ENCODE peak calls at places on chromosome 12, in seven cellular contexts. P is neuronal stem cell, N is mesendoderm, F is mesenchymal stem cell, Y is H9, X is H1, U is trophoblast cell. L is an unnamed sample.

GRCh38 chr12:88870000-88870737 is 289.9 kb upstream of the KITLG start:
- DNase-seq in P (no peak), N (no peak), F (peak; percentile 33), Y (no peak), X (no peak), U (no peak), L (peak; percentile 88)

GRCh38 chr12:55899035-55899434 is 28.7 kb downstream of the PYM1 start:
- DNase-seq in P (no peak), N (no peak), F (peak; percentile 49), Y (no peak), X (no peak), U (no peak), L (peak; percentile 67)

GRCh38 chr12:13024151-13024946 is 19.8 kb upstream of the FAM234B start:
- DNase-seq in P (no peak), N (no peak), F (no peak), Y (no peak), X (no peak), U (peak; percentile 58), L (peak; percentile 82)

GRCh38 chr12:47837190-47838171 is 17.8 kb upstream of the HDAC7 start:
- DNase-seq in P (peak; percentile 66), N (peak; percentile 81), F (peak; percentile 70), Y (peak; percentile 78), X (no peak), U (peak; percentile 89), L (peak; percentile 68)

GRCh38 chr12:44835641-44836379 is 40.3 kb downstream of the NELL2 start:
- DNase-seq in P (no peak), N (no peak), F (no peak), Y (no peak), X (no peak), U (peak; percentile 29), L (no peak)

GRCh38 chr12:84874125-84874824 is 38.3 kb downstream of the SLC6A15 start:
- DNase-seq in P (peak; percentile 55), N (peak; percentile 50), F (peak; percentile 74), Y (no peak), X (no peak), U (peak; percentile 80), L (peak; percentile 60)

GRCh38 chr12:62332598-62332997 is 72.4 kb downstream of the USP15 start:
- DNase-seq in P (no peak), N (no peak), F (peak; percentile 70), Y (no peak), X (no peak), U (no peak), L (peak; percentile 79)

GRCh38 chr12:56872366-56872765 is 61.8 kb downstream of the SDR9C7 start:
- DNase-seq in P (no peak), N (no peak), F (no peak), Y (no peak), X (no peak), U (no peak), L (peak; percentile 34)

GRCh38 chr12:15532364-15532977 is 210.2 kb downstream of the PTPRO start:
- DNase-seq in P (peak; percentile 40), N (peak; percentile 82), F (peak; percentile 69), Y (peak; percentile 72), X (peak; percentile 36), U (peak; percentile 71), L (peak; percentile 77)

GRCh38 chr12:42267408-42268190 is 29.6 kb upstream of the YAF2 start:
- DNase-seq in P (no peak), N (no peak), F (no peak), Y (no peak), X (no peak), U (no peak), L (no peak)

DNA sequence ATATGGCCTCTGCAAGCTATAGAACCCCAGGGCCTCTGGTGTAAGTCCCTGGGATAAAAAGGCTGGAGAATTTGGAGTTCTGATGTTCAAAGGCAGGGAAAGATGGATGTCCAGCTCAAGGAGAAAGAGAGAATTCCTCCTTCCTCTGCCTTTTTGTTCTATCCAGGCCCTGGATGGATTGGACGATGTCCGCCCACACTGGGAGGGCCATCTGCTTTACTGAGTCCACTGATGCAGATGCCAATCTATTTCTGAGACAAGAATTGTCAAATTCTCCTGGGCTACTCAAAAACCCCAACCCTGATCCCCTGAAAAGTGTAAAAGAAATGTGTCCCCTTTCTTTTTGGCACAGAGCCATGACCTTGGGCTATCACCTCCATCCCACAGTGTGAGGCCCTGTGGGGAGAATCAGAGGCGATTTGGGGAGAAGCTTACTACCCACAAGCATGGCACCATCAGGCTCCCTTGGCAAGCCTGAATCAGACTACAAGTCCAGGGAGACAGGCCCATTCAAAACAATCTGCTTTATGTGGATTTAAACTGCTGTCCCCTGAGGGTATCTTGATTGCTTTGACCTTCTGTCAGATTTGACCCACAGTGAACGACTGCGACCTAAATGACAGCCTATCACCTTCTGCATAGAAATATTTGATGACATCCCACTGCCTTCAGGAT is 334.0 kb downstream of the NUAK1 start:
- DNase-seq in P (no peak), N (no peak), F (no peak), Y (no peak), X (no peak), U (no peak), L (no peak)
- H4K8ac ChIP-seq in P (no peak overlapping the region), N (no peak overlapping the region), F (no peak overlapping the region), Y (no peak overlapping the region), X (no peak overlapping the region), U (no peak overlapping the region), L (no peak overlapping the region)

GRCh38 chr12:54053625-54054441 is at the start of gene HOXC4:
- DNase-seq in P (no peak), N (no peak), F (no peak), Y (no peak), X (no peak), U (no peak), L (peak; percentile 1)
- H4K8ac ChIP-seq in P (no peak within 1 kb of the TSS), N (no peak within 1 kb of the TSS), F (no peak within 1 kb of the TSS), Y (no peak within 1 kb of the TSS), X (no peak within 1 kb of the TSS), U (no peak within 1 kb of the TSS), L (no peak within 1 kb of the TSS)

DNA sequence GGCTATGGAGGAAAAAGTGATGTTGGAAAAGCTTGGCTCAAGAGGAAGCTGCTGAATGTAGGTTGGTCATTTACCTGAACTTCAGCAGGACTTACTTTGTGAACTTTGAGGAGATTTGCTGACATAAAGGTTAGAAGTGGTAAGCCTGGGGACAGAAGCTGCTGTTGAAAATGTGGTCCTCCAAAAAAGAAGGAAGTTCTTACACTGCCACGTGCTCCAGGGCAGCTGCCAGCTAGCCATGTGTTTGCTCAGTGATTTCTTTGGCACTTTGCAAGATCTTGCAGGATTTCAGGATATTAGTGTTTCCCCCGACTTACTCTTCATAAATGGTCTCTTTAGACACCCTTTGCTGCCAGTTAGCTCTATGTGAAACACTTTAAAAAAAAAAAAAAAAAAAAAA is 14.8 kb upstream of the DYRK2 start:
- DNase-seq in P (no peak), N (no peak), F (no peak), Y (no peak), X (no peak), U (no peak), L (no peak)
- H4K8ac ChIP-seq in P (no peak overlapping the region), N (no peak overlapping the region), F (no peak overlapping the region), Y (no peak overlapping the region), X (no peak overlapping the region), U (no peak overlapping the region), L (no peak overlapping the region)

GRCh38 chr12:65946419-65946818 is 122.1 kb downstream of the HMGA2 start:
- DNase-seq in P (no peak), N (no peak), F (no peak), Y (no peak), X (no peak), U (no peak), L (no peak)
- H4K8ac ChIP-seq in P (no peak overlapping the region), N (no peak overlapping the region), F (no peak overlapping the region), Y (no peak overlapping the region), X (no peak overlapping the region), U (no peak overlapping the region), L (no peak overlapping the region)

DNA sequence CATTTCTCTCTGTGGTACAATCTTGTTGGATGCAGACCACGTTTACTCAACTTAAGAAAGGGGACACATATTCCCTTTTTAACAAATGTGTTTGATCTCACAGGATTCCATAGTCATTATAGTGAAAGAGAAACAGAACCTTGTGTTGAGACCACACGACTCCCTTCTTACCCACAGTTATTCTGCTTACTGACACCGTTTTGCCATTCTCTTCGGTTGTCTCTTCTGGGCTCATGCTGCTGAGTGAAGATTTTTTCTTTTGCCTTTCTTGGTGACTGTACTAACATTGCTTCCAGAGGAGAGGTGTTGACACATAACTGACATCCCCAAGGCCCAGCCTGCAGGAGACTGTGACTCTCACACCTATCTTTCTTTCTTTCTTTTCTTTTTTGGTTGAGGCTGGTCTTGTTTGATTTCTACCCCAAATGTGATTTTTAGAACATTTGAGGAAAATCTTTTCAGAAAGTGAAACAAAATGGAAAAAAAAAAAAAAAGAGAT is 61.2 kb upstream of the OTOGL start:
- DNase-seq in P (no peak), N (no peak), F (peak; percentile 13), Y (no peak), X (no peak), U (no peak), L (peak; percentile 16)
- H4K8ac ChIP-seq in P (no peak overlapping the region), N (no peak overlapping the region), F (no peak overlapping the region), Y (no peak overlapping the region), X (no peak overlapping the region), U (no peak overlapping the region), L (no peak overlapping the region)

GRCh38 chr12:4257442-4257841 is 16.1 kb upstream of the CCND2 start:
- DNase-seq in P (no peak), N (no peak), F (no peak), Y (no peak), X (no peak), U (no peak), L (no peak)

GRCh38 chr12:4265280-4265679 is 8.3 kb upstream of the CCND2 start:
- DNase-seq in P (no peak), N (no peak), F (no peak), Y (no peak), X (no peak), U (no peak), L (no peak)

GRCh38 chr12:4256043-4256826 is 17.3 kb upstream of the CCND2 start:
- DNase-seq in P (no peak), N (no peak), F (no peak), Y (no peak), X (no peak), U (no peak), L (no peak)

GRCh38 chr12:4266990-4267389 is 6.6 kb upstream of the CCND2 start:
- DNase-seq in P (no peak), N (no peak), F (no peak), Y (no peak), X (no peak), U (no peak), L (no peak)

DNA sequence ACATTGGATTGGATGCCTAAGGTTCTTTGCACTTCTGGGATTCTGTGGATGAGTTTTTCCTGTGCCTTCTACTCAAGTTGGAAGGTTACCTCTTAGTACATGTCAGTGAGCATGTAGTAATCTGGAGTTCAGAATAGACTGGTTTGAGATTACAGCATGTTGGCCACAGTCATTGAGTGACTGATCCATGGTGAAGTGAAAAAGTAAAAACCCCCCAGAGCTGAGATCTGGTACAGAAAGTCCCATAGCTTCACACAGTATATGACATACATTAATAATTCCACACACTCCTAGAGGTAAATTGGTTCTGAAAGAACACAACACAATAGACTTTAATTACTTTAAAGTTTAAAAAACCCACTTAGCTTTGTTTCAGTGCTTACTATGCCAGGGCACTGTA is 11.9 kb upstream of the CCND2 start:
- DNase-seq in P (no peak), N (no peak), F (no peak), Y (no peak), X (no peak), U (no peak), L (no peak)
- H4K8ac ChIP-seq in P (no peak overlapping the region), N (no peak overlapping the region), F (no peak overlapping the region), Y (no peak overlapping the region), X (no peak overlapping the region), U (no peak overlapping the region), L (no peak overlapping the region)

DNA sequence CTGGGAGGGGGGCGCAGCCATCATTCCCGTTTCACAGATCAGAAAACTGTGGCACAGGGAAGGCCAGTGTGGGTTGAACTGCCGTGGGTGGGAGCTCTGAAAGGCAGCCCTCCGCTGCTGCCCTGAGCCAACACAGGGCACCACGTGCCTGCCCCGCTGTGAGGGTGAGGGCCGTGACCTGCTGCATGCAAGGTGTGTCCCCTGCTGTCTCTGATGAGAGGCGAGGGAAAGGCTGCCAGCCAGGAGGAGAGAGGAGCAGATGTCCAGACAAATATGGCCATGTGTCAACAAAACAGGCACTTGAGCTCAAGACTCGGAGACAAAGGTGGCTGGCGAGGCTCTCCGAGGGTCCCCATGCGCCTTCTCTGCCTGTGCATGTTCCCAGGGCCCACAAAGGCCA is 108.8 kb downstream of the RBM19 start:
- DNase-seq in P (no peak), N (no peak), F (no peak), Y (no peak), X (no peak), U (no peak), L (no peak)
- H4K8ac ChIP-seq in P (no peak overlapping the region), N (no peak overlapping the region), F (no peak overlapping the region), Y (no peak overlapping the region), X (no peak overlapping the region), U (no peak overlapping the region), L (no peak overlapping the region)